ENCODE peak calls at places on chromosomes 13 and 19, in four cellular contexts. X is HepG2, C is K562, V is H1. A is an unnamed sample.

GRCh38 chr13:23789576-23790346 is 99.4 kb downstream of the MIPEP start:
- DNase-seq in X (no peak), C (no peak), V (no peak), A (no peak)

GRCh38 chr19:15423130-15423529 is 4.3 kb upstream of the AKAP8L start:
- DNase-seq in X (no peak), C (no peak), V (no peak), A (no peak)

GRCh38 chr19:5594521-5594950 is 26.8 kb upstream of the TINCR start:
- DNase-seq in X (peak), C (no peak), V (no peak), A (no peak)

GRCh38 chr19:11539495-11540365 is 1.1 kb downstream of the CNN1 start:
- DNase-seq in X (no peak), C (peak), V (no peak), A (no peak)

GRCh38 chr19:45151821-45152503 is 8.8 kb downstream of the NKPD1 start:
- DNase-seq in X (no peak), C (no peak), V (no peak), A (no peak)

GRCh38 chr13:25771641-25772478 is 280.0 kb downstream of the SHISA2 start:
- DNase-seq in X (no peak), C (no peak), V (peak), A (no peak)

GRCh38 chr13:98490866-98491265 is 86.0 kb downstream of the STK24 start:
- DNase-seq in X (no peak), C (no peak), V (no peak), A (no peak)

GRCh38 chr19:45676851-45677263 is 8.8 kb downstream of the GIPR start:
- DNase-seq in X (no peak), C (no peak), V (no peak), A (no peak)

GRCh38 chr19:50039968-50040367 is 14.2 kb downstream of the ZNF473 start:
- DNase-seq in X (peak), C (no peak), V (no peak), A (no peak)

GRCh38 chr13:48302920-48303330 is 626 bp upstream of the RB1 start:
- DNase-seq in X (no peak), C (no peak), V (no peak), A (peak)

GRCh38 chr19:6947745-6948144 is 60.4 kb downstream of the ADGRE1 start:
- DNase-seq in X (peak), C (no peak), V (no peak), A (peak)

GRCh38 chr13:52405369-52405766 is 604 bp downstream of the THSD1 start:
- DNase-seq in X (no peak), C (no peak), V (no peak), A (no peak)

GRCh38 chr19:18456974-18457373 is 19.0 kb upstream of the ISYNA1 start:
- DNase-seq in X (no peak), C (no peak), V (no peak), A (no peak)

GRCh38 chr13:44837250-44837649 is 152.0 kb downstream of the NUFIP1 start:
- DNase-seq in X (no peak), C (no peak), V (no peak), A (no peak)

GRCh38 chr19:16896098-16896912 is 7.5 kb downstream of the F2RL3 start:
- DNase-seq in X (no peak), C (peak), V (no peak), A (no peak)

GRCh38 chr19:8702350-8702749 is 3.8 kb upstream of the ACTL9 start:
- DNase-seq in X (no peak), C (peak), V (no peak), A (no peak)

GRCh38 chr19:21607453-21607852 is 102.1 kb downstream of the ZNF429 start:
- DNase-seq in X (no peak), C (no peak), V (no peak), A (no peak)

GRCh38 chr19:47253467-47253881 is 2.9 kb upstream of the CCDC9 start:
- DNase-seq in X (peak), C (no peak), V (no peak), A (no peak)

GRCh38 chr13:106393776-106394175 is 141.7 kb downstream of the EFNB2 start:
- DNase-seq in X (no peak), C (no peak), V (no peak), A (no peak)

GRCh38 chr19:55147408-55148251 is 1.4 kb downstream of the TNNT1 start:
- DNase-seq in X (no peak), C (peak), V (no peak), A (no peak)

GRCh38 chr13:96444676-96445075 is 354.8 kb downstream of the HS6ST3 start:
- DNase-seq in X (no peak), C (no peak), V (no peak), A (no peak)

GRCh38 chr19:13214036-13214730 is 64.0 kb downstream of the IER2 start:
- DNase-seq in X (no peak), C (no peak), V (no peak), A (no peak)

GRCh38 chr13:95192998-95193397 is 108.3 kb downstream of the ABCC4 start:
- DNase-seq in X (no peak), C (no peak), V (no peak), A (no peak)

GRCh38 chr13:109344552-109345157 is 441.7 kb downstream of the IRS2 start:
- DNase-seq in X (peak), C (no peak), V (no peak), A (no peak)

GRCh38 chr19:15502264-15502663 is 6.1 kb upstream of the CYP4F22 start:
- DNase-seq in X (no peak), C (no peak), V (no peak), A (no peak)

GRCh38 chr19:49067554-49067953 is 2.9 kb upstream of the NTF4 start:
- DNase-seq in X (no peak), C (no peak), V (no peak), A (no peak)

GRCh38 chr13:98719527-98720250 is 32.8 kb downstream of the SLC15A1 start:
- DNase-seq in X (no peak), C (no peak), V (no peak), A (no peak)

GRCh38 chr19:15532779-15533521 is 24.6 kb downstream of the CYP4F22 start:
- DNase-seq in X (no peak), C (no peak), V (no peak), A (peak)

DNA sequence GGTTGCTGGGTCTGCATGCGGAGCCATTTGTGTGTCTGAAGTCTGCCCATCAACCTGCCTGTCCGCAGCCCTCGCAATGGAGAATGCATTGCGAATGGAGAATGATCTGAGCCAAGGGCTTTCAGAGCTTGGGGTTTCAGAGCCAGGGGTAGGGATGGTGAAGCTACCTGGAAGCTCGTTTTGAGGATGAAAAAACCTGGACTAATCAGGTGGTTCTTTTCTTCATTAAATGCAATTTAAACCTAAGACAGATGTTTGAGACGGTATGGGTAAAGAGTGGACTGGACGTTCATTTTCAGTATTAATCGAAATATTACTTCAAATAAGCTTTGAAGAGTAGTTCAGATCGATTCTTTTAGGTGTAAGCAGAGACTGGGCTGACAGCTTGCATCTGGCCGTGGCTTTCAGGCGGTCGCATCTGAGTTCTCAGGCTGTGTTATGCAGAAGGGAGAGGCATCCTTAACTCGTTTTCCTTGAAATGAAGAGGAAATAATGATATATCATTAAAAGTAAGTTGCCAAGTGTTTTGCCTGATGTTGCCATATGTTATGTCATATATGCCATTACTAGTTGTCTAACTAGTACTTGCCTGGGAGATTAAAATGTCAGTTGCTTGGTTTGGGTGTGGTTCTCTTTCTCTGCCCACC is 801 bp downstream of the MCF2L start:
- DNase-seq in X (no peak), C (no peak), V (no peak), A (no peak)
- TF ChIP-seq EZH2 in X (no peak), C (no peak), V (no peak), A (no peak)

GRCh38 chr13:114018461-114019055 is 44.7 kb upstream of the C13orf46 start:
- DNase-seq in X (no peak), C (no peak), V (no peak), A (no peak)
- H2AFZ ChIP-seq in X (no peak), C (no peak), V (no peak), A (no peak)

DNA sequence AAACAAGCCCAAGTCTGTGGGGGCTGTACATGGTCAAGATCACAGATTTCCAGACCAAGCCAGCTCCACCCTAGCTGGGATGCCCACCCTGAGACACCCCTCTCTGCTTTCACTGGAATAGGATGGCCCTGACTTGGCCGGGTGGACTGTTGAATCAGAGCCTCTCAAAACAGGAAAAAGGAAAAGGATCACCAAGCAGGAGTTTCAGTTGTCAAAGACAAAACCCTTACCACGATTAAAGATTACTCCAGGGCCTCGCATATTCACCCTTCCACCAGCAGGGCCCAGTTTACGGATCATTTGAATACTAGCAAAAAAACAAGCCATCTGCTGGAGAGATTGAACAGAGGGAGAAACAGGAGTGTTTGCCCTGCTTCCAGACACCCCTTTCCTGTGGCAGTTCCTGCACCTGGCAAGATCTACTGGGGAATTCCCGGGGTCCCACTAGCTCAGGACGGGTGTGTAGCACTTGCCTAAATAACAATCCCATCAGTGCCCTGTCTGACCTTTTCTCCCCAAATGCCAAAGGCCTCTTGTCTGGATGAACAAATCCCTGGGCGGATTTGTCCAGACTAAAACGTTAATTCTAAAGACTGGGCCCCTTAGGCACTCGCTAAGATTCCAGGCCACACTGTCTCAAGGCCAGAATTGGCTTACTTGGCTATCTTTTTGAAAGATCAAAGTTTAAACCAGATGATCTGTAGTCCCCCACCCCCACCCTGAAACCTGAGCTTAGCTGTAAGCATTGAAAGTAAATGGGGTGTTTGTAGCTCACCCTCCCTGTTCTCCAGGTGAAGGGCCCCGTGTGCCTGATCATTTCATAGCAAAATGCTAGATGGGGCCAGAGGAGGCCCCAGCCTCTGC is 38.4 kb downstream of the ACTN4 start:
- DNase-seq in X (peak), C (peak), V (no peak), A (peak)
- TF ChIP-seq SP1 in X (no peak), C (no peak), V (peak), A (no peak)

DNA sequence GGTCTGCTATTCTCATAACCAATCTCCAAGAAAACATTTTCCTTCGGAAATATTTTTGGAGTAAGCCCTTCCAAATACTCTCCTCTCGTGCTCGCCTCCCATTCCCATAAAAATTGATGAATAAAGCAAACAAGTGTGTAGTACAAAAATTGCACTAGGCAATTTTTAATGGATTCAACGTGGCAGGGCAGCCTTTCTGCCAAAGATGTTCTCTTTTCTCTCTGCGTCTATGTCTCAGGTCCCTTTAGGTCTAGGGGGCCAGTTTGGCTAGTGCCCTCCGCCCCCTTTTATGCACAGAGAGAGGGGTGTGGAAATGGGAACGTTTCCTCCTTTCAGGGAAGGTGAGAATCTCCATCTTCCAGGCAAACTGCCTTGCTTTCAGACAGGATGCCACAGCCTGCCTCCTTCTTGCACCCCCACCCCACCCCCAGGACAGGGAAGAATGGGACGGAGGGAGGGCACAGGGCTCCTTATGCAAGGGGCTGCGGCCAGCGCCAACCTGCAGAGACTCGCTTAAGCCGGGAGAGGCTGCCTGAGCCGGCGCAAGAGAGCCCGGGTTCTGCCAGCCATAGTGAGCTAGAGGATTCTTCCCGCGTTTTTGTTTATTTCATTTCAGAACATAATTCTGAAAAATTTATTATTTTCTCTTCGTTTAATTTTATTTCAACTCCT is 2.7 kb upstream of the ZIC2 start:
- DNase-seq in X (no peak), C (no peak), V (no peak), A (no peak)
- TF ChIP-seq EZH2 in X (no peak), C (no peak), V (peak), A (no peak)

DNA sequence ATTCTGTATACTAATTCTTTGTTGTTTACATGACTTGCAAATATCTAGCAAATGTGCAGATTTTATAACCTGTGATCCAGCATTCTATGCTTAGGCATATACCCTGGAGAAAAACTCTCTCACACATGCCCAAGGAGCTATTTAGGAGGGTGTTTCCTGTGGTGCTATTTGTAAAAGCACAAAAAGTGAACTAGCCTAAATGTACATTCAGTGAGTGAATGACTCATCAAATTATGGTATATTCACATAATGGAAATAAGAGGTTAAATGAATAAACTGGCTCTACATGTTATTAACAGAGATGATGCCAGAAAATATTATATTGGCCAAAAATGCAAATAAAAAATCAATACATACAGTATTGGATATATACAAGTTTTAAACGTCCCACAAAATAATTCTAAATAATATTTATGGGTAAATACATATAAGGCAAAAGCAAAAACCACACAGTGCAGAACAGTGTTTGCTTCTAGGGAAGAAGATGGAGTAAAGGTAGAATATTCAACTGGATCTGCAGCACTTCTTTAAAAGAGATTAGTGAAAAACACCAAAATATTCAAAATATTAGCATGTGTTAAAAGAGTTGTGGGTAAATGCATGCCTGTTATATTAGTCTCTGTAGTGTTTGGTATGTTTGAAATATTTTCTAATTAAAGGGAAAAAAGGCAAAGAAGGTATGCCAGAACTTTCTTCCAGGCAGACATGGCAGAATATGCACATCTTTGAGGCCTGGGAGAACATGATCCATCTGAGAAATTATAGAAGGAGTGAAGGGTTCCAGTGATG is 344.8 kb downstream of the KLF5 start:
- DNase-seq in X (no peak), C (no peak), V (no peak), A (no peak)
- H2AFZ ChIP-seq in X (no peak), C (no peak), V (no peak), A (peak)

GRCh38 chr13:72453161-72453560 is 274.3 kb downstream of the MZT1 start:
- DNase-seq in X (no peak), C (no peak), V (no peak), A (no peak)

DNA sequence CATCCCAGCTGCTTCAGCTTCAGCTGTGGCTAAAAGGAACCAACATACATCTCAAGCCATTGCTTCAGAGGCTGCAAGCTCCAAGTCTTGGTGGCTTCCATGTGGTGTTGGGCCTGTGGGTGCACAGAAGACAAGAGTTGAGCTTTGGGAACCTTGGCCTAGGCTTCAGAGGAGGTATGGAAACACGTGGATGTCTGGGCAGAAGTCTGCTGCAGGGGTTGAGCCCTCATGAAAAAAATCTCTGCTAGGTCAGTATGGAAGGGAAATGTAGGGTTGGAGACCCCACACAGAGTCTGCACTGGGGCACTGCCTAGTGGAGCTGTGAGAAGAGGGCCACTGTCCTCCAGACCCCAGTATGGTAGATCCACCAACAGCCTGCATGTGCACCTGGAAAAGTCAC is 279.3 kb downstream of the MZT1 start:
- DNase-seq in X (no peak), C (no peak), V (no peak), A (no peak)
- TF ChIP-seq SP1 in X (no peak), C (no peak), V (no peak), A (no peak)

DNA sequence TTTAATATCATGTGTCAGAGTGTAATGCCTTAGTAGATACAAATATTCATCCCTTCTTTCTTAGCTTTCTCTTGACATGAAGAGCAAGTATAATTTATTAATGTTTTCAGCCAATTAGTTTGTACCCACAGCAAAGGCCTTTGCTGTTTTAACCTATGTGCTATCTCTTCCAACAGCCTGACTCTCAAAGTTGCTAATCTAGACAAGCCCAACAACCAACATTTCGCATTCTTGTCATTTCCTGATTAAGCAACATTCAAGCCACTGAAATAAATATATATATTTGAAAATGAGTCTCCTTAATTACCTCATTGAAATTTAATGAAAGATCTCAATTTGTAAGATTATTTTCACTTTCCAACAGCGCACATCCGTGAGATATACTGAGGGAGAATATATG is 18.5 kb downstream of the EPSTI1 start:
- DNase-seq in X (no peak), C (no peak), V (no peak), A (no peak)
- TF ChIP-seq EZH2 in X (no peak), C (no peak), V (no peak), A (no peak)

GRCh38 chr19:35869327-35870123 is 1.2 kb downstream of the APLP1 start:
- DNase-seq in X (peak), C (peak), V (peak), A (peak)

GRCh38 chr19:35871611-35872010 is 3.2 kb downstream of the APLP1 start:
- DNase-seq in X (no peak), C (no peak), V (no peak), A (no peak)

GRCh38 chr19:35868823-35869326 is 501 bp downstream of the APLP1 start:
- DNase-seq in X (no peak), C (no peak), V (no peak), A (no peak)

GRCh38 chr19:35872180-35872579 is 3.8 kb downstream of the APLP1 start:
- DNase-seq in X (no peak), C (no peak), V (no peak), A (no peak)

GRCh38 chr19:35870798-35871197 is 2.4 kb downstream of the APLP1 start:
- DNase-seq in X (no peak), C (no peak), V (no peak), A (no peak)
- H2AFZ ChIP-seq in X (no peak), C (no peak), V (no peak), A (no peak)